ENCODE peak calls at places on chromosomes 1 and 21, in five cellular contexts. P is globus pallidus; L is activated CD8-positive, alpha-beta memory T cell treated with anti-CD3 and anti-CD28 coated beads, Interleukin-2, amount 50 U/mL, for 48 hours; A is activated gamma-delta T cell; V is Right ventricle myocardium superior. W is an unnamed sample.

GRCh38 chr21:35050348-35051286 is 1.5 kb upstream of the RUNX1 start:
- DNase-seq in L (peak), A (no peak), V (no peak), P (peak), W (no peak)

GRCh38 chr1:230066466-230067404 is at the start of gene GALNT2:
- DNase-seq in A (peak), P (peak), V (peak), L (peak), W (peak)

GRCh38 chr1:33096358-33097005 is 15.5 kb downstream of the AZIN2 start:
- DNase-seq in V (no peak), P (no peak), L (no peak), A (no peak), W (no peak)

GRCh38 chr1:86468501-86468977 is at the start of gene CLCA1:
- DNase-seq in V (no peak), P (no peak), L (no peak), A (no peak), W (no peak)

GRCh38 chr1:42469727-42470126 is 6.6 kb downstream of the CCDC30 start:
- DNase-seq in L (no peak), P (no peak), V (no peak), A (no peak), W (no peak)

GRCh38 chr1:190578531-190578930 is 100.9 kb upstream of the BRINP3 start:
- DNase-seq in A (no peak), V (no peak), P (no peak), L (no peak), W (no peak)

GRCh38 chr1:116881879-116882520 is 27.7 kb upstream of the PTGFRN start:
- DNase-seq in L (peak), A (no peak), V (peak), P (no peak), W (no peak)

GRCh38 chr21:38386967-38387366 is 111.3 kb downstream of the ERG start:
- DNase-seq in A (no peak), L (no peak), P (no peak), V (no peak), W (no peak)

GRCh38 chr1:159181328-159182024 is 10.1 kb downstream of the CADM3 start:
- DNase-seq in L (no peak), A (no peak), P (no peak), V (no peak), W (no peak)

GRCh38 chr1:23660671-23661070 is 30.9 kb upstream of the RPL11 start:
- DNase-seq in V (no peak), L (no peak), A (no peak), P (no peak), W (no peak)

GRCh38 chr1:214568328-214568727 is 16.9 kb upstream of the PTPN14 start:
- DNase-seq in V (no peak), L (no peak), P (no peak), A (no peak), W (no peak)

GRCh38 chr21:36783612-36784383 is 84.9 kb downstream of the SIM2 start:
- DNase-seq in A (no peak), V (no peak), L (no peak), P (no peak), W (peak)

GRCh38 chr1:11391327-11391726 is 87.6 kb upstream of the DISP3 start:
- DNase-seq in V (no peak), L (no peak), P (no peak), A (no peak), W (no peak)

GRCh38 chr1:202567747-202568146 is 142.5 kb downstream of the SYT2 start:
- DNase-seq in P (no peak), A (no peak), V (no peak), L (no peak), W (no peak)

GRCh38 chr1:238329671-238330070 is 438.9 kb upstream of the ZP4 start:
- DNase-seq in P (no peak), A (no peak), V (no peak), L (no peak), W (peak)

GRCh38 chr1:231695439-231696255 is 69.1 kb downstream of the DISC1 start:
- DNase-seq in P (peak), V (no peak), L (no peak), A (no peak), W (no peak)

GRCh38 chr1:10338047-10338446 is 60.8 kb upstream of the PGD start:
- DNase-seq in A (no peak), V (peak), P (peak), L (peak), W (no peak)

GRCh38 chr1:18938008-18938706 is 18.3 kb downstream of the IFFO2 start:
- DNase-seq in V (no peak), L (no peak), P (no peak), A (no peak), W (peak)

GRCh38 chr1:212124891-212125582 is 89.5 kb downstream of the DTL start:
- DNase-seq in L (no peak), P (no peak), A (no peak), V (no peak), W (no peak)

GRCh38 chr21:38308010-38308784 is 51.4 kb downstream of the KCNJ15 start:
- DNase-seq in P (no peak), L (no peak), A (no peak), V (no peak), W (no peak)

GRCh38 chr21:35368326-35368725 is 319.2 kb upstream of the RUNX1 start:
- DNase-seq in V (no peak), A (no peak), P (no peak), L (no peak), W (no peak)

GRCh38 chr1:185694081-185694480 is 40.1 kb upstream of the HMCN1 start:
- DNase-seq in V (no peak), P (peak), L (no peak), A (no peak), W (no peak)

GRCh38 chr1:59367269-59368006 is 70.5 kb downstream of the FGGY start:
- DNase-seq in A (no peak), V (peak), L (no peak), P (no peak), W (no peak)

GRCh38 chr1:16158993-16159831 is 3.3 kb upstream of the EPHA2 start:
- DNase-seq in V (no peak), P (no peak), L (no peak), A (no peak), W (peak)

GRCh38 chr21:27818847-27819246 is 852.0 kb upstream of the ADAMTS5 start:
- DNase-seq in P (no peak), L (no peak), V (no peak), A (no peak), W (no peak)

GRCh38 chr1:30572192-30572591 is 151.2 kb downstream of the MATN1 start:
- DNase-seq in P (no peak), A (no peak), V (no peak), L (no peak), W (peak)

GRCh38 chr1:114342376-114342775 is 168.6 kb downstream of the TRIM33 start:
- DNase-seq in V (no peak), L (no peak), A (no peak), P (no peak), W (no peak)

GRCh38 chr1:219699870-219700269 is 87.0 kb upstream of the ZC3H11B start:
- DNase-seq in L (no peak), P (no peak), A (no peak), V (no peak), W (peak)

GRCh38 chr1:171226757-171227370 is 21.4 kb upstream of the FMO1 start:
- DNase-seq in A (no peak), L (no peak), V (no peak), P (peak), W (peak)

GRCh38 chr1:7617826-7618225 is 153.3 kb upstream of the VAMP3 start:
- DNase-seq in A (no peak), L (no peak), V (no peak), P (no peak), W (no peak)

GRCh38 chr1:180187626-180188025 is 33.0 kb downstream of the QSOX1 start:
- DNase-seq in P (no peak), V (no peak), A (no peak), L (no peak), W (no peak)

W was measured in RCC 7860.